ENCODE peak calls at places on chromosomes 4 and X, in five cellular contexts. A, H, B, K and F are unnamed samples.

GRCh38 chr4:24551492-24552330 is 32.6 kb downstream of the DHX15 start:
- DNase-seq in A (peak), H (no peak), B (no peak), K (no peak), F (no peak)

GRCh38 chr4:95288552-95288951 is 260.2 kb downstream of the UNC5C start:
- DNase-seq in A (no peak), H (no peak), B (no peak), K (no peak), F (no peak)

GRCh38 chr4:87152310-87153061 is 67.9 kb downstream of the KLHL8 start:
- DNase-seq in A (no peak), H (no peak), B (no peak), K (no peak), F (no peak)

GRCh38 chrX:24339911-24340310 is 20.5 kb upstream of the SUPT20HL1 start:
- DNase-seq in A (no peak), H (no peak), B (no peak), K (no peak), F (no peak)

GRCh38 chr4:47913858-47914218 is 545 bp downstream of the NFXL1 start:
- DNase-seq in A (peak), H (no peak), B (peak), K (peak), F (peak)

GRCh38 chr4:1469043-1469442 is 62.8 kb upstream of the NKX1-1 start:
- DNase-seq in A (no peak), H (no peak), B (no peak), K (no peak), F (no peak)

GRCh38 chr4:74529284-74530041 is 84.5 kb downstream of the AREG start:
- DNase-seq in A (no peak), H (no peak), B (no peak), K (no peak), F (no peak)

GRCh38 chrX:73267979-73268378 is 53.3 kb upstream of the NAP1L2 start:
- DNase-seq in A (no peak), H (no peak), B (no peak), K (no peak), F (no peak)

GRCh38 chrX:115940888-115941332 is 229.6 kb upstream of the AGTR2 start:
- DNase-seq in A (peak), H (peak), B (peak), K (peak), F (peak)

GRCh38 chr4:87975466-87975865 is at the start of gene SPP1:
- DNase-seq in A (no peak), H (no peak), B (peak), K (no peak), F (peak)

GRCh38 chr4:48970471-48970921 is 15.6 kb upstream of the CWH43 start:
- DNase-seq in A (no peak), H (no peak), B (no peak), K (no peak), F (no peak)

GRCh38 chr4:37439809-37440518 is 195.4 kb downstream of the NWD2 start:
- DNase-seq in A (no peak), H (no peak), B (no peak), K (no peak), F (no peak)

GRCh38 chr4:71540749-71541269 is 202.0 kb downstream of the SLC4A4 start:
- DNase-seq in A (no peak), H (no peak), B (no peak), K (no peak), F (no peak)

GRCh38 chrX:31423575-31424284 is 351.9 kb upstream of the FTHL17 start:
- DNase-seq in A (peak), H (no peak), B (peak), K (peak), F (peak)

GRCh38 chr4:38759077-38759789 is 23.6 kb downstream of the TLR10 start:
- DNase-seq in A (peak), H (peak), B (peak), K (peak), F (peak)

GRCh38 chr4:109406337-109406931 is 27.2 kb upstream of the SEC24B start:
- DNase-seq in A (peak), H (no peak), B (peak), K (no peak), F (peak)

GRCh38 chr4:70715097-70715496 is 6.7 kb upstream of the RUFY3 start:
- DNase-seq in A (no peak), H (no peak), B (no peak), K (no peak), F (no peak)

GRCh38 chr4:94298725-94299252 is 43.8 kb downstream of the HPGDS start:
- DNase-seq in A (peak), H (no peak), B (peak), K (no peak), F (no peak)

GRCh38 chr4:183335369-183335940 is 13.2 kb upstream of the CLDN24 start:
- DNase-seq in A (peak), H (no peak), B (peak), K (no peak), F (peak)

GRCh38 chr4:177455591-177455990 is 13.4 kb upstream of the AGA start:
- DNase-seq in A (peak), H (no peak), B (no peak), K (no peak), F (no peak)

GRCh38 chr4:151228196-151229119 is 48.5 kb upstream of the PRSS48 start:
- DNase-seq in A (no peak), H (no peak), B (no peak), K (no peak), F (no peak)

GRCh38 chrX:24100713-24101112 is 46.0 kb downstream of the EIF2S3 start:
- DNase-seq in A (peak), H (no peak), B (no peak), K (no peak), F (no peak)

GRCh38 chr4:25903905-25904747 is 9.9 kb upstream of the SMIM20 start:
- DNase-seq in A (no peak), H (no peak), B (no peak), K (no peak), F (no peak)

GRCh38 chrX:10288400-10288799 is 131.6 kb downstream of the CLCN4 start:
- DNase-seq in A (no peak), H (no peak), B (no peak), K (no peak), F (no peak)

GRCh38 chr4:181582595-181582994 is 660.6 kb upstream of the TENM3 start:
- DNase-seq in A (peak), H (no peak), B (no peak), K (no peak), F (no peak)

GRCh38 chr4:184845367-184846011 is 19.7 kb upstream of the ACSL1 start:
- DNase-seq in A (no peak), H (no peak), B (peak), K (no peak), F (no peak)

GRCh38 chr4:124727331-124727730 is 14.8 kb upstream of the ANKRD50 start:
- DNase-seq in A (no peak), H (no peak), B (no peak), K (no peak), F (no peak)

GRCh38 chrX:138791551-138791950 is 80.0 kb upstream of the FGF13 start:
- DNase-seq in A (no peak), H (no peak), B (no peak), K (no peak), F (no peak)

GRCh38 chrX:21509912-21510311 is 135.7 kb downstream of the CNKSR2 start:
- DNase-seq in A (no peak), H (no peak), B (no peak), K (no peak), F (no peak)

GRCh38 chr4:84814100-84814750 is 152.3 kb downstream of the WDFY3 start:
- DNase-seq in A (peak), H (no peak), B (peak), K (no peak), F (peak)

GRCh38 chr4:174794706-174795105 is 34.3 kb downstream of the GLRA3 start:
- DNase-seq in A (no peak), H (no peak), B (no peak), K (no peak), F (no peak)

GRCh38 chrX:96563663-96564062 is 121.0 kb upstream of the DIAPH2 start:
- DNase-seq in A (no peak), H (no peak), B (no peak), K (no peak), F (peak)

GRCh38 chrX:106670631-106671030 is 55.9 kb upstream of the RNF128 start:
- DNase-seq in A (no peak), H (no peak), B (no peak), K (no peak), F (no peak)

GRCh38 chr4:45554423-45554822 is 569.4 kb downstream of the GABRG1 start:
- DNase-seq in A (no peak), H (no peak), B (no peak), K (no peak), F (no peak)

DNA sequence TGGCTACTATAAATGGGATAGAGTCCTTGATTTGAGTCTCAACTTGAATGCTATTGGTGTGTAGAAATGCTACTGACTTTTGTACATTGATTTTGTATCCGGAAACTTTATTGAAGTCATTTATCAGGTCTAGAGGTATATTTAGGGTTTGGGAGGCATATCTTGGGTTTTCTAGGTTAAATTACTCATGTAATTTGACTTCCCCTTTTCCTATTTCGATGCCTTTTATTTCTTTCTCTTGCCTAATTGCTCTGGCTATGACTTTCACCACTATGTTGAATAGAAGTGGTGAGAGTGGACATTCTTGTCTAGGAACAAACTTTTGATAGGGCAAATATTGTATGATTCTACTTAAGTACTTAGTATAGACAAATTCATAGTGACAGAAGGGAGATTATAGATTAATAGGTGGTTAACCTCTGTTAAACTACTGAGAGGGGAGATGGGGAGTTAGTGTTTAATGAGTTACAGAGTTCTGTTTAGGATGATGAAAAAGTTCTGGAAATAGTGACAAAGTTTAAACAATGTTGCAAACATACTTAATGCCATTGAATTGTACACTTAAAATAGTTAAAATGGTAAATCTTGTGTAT is 22.8 kb upstream of the HSPA4L start:
- DNase-seq in A (no peak), H (no peak), B (no peak), K (no peak), F (no peak)
- TF ChIP-seq KDM1A in A (no peak), H (no peak), B (no peak), K (no peak), F (no peak)

GRCh38 chr4:22190855-22191254 is 242.3 kb upstream of the KCNIP4 start:
- DNase-seq in A (no peak), H (no peak), B (no peak), K (no peak), F (no peak)

GRCh38 chr4:22187203-22187835 is 238.7 kb upstream of the KCNIP4 start:
- DNase-seq in A (no peak), H (no peak), B (no peak), K (no peak), F (no peak)

GRCh38 chr4:22192302-22192645 is 243.7 kb upstream of the KCNIP4 start:
- DNase-seq in A (no peak), H (no peak), B (no peak), K (no peak), F (no peak)

GRCh38 chr4:22191565-22192301 is 243.2 kb upstream of the KCNIP4 start:
- DNase-seq in A (no peak), H (no peak), B (no peak), K (peak), F (no peak)
- TF ChIP-seq KDM1A in A (no peak), H (no peak), B (no peak), K (no peak), F (no peak)

DNA sequence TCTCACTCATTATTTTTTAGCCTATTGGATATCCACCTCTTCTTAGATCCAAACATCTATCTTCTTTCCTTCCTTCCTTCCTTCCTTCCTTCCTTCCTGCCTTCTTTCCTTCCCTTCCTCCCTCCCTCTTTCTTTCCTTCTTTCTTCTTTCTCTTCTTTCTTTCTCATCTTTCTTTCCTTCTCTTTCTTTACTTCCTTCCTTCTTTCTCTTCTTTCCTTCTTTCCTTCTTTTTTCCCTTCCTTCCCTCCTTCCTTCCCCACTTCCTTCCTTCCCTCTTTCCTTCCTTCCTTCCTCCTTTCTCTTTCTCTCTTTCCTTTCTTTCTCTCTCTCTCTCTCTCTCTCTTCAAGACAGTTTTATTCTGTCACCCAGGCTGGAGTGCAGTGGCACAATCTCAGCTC is 1239.8 kb downstream of the PCDH7 start:
- DNase-seq in A (no peak), H (no peak), B (no peak), K (no peak), F (no peak)
- TF ChIP-seq KDM1A in A (no peak), H (no peak), B (no peak), K (no peak), F (no peak)

GRCh38 chr4:126661194-126661593 is 971.6 kb upstream of the INTU start:
- DNase-seq in A (peak), H (no peak), B (no peak), K (no peak), F (no peak)
- TF ChIP-seq KDM1A in A (no peak), H (no peak), B (no peak), K (no peak), F (no peak)

GRCh38 chr4:8150152-8151090 is 8.2 kb downstream of the ABLIM2 start:
- DNase-seq in A (no peak), H (no peak), B (no peak), K (no peak), F (peak)

GRCh38 chr4:8148159-8148558 is 10.5 kb downstream of the ABLIM2 start:
- DNase-seq in A (no peak), H (no peak), B (no peak), K (no peak), F (no peak)

GRCh38 chr4:8151165-8151650 is 7.4 kb downstream of the ABLIM2 start:
- DNase-seq in A (no peak), H (no peak), B (no peak), K (no peak), F (no peak)

GRCh38 chr4:8148785-8149435 is 9.7 kb downstream of the ABLIM2 start:
- DNase-seq in A (no peak), H (no peak), B (no peak), K (no peak), F (no peak)

DNA sequence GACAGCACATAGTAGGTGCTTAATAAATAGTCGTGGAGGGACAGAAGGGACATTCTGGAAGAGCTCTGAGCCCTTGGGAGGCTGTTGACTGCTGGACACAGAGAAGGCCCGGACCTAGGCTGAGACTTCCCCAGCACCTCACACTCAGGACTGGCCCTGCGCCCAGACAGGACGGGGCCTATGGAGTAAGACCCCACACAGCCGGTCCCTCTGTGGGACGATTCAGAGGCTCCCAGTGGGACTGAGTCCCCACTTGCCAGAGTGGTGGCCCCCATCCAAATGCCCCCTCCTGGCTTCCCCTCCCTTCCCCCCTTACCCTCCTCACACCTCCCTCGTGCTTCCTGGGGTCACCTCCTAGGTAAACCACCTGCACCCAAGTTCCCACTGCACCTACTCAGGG is 8.9 kb downstream of the ABLIM2 start:
- DNase-seq in A (no peak), H (no peak), B (no peak), K (no peak), F (no peak)
- TF ChIP-seq KDM1A in A (no peak), H (no peak), B (no peak), K (no peak), F (no peak)

DNA sequence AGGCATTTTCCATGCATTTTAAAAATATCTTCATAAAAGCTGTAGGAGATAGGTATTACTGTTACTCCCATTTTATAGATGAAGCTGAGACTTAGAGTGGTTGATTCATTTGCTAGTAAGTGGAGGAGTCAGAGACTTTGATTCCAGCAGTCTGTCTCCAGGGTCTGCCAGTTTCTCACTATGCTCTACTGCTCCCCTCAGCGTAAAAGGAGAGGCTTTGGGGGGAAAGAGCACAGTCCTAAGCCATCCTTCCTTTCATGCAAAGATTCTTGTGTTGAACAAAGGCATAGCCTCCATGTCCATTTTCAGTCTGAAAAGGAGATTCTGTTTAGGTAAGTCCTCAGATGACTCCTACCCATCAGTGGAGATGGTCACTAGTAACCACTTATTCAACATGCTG is 117.7 kb upstream of the TMEM150C start:
- DNase-seq in A (peak), H (no peak), B (no peak), K (no peak), F (no peak)
- TF ChIP-seq KDM1A in A (no peak), H (no peak), B (no peak), K (no peak), F (no peak)

GRCh38 chr4:10025230-10025806 is 4.0 kb upstream of the SLC2A9 start:
- DNase-seq in A (no peak), H (no peak), B (peak), K (no peak), F (no peak)
- TF ChIP-seq KDM1A in A (no peak), H (no peak), B (peak), K (no peak), F (no peak)

DNA sequence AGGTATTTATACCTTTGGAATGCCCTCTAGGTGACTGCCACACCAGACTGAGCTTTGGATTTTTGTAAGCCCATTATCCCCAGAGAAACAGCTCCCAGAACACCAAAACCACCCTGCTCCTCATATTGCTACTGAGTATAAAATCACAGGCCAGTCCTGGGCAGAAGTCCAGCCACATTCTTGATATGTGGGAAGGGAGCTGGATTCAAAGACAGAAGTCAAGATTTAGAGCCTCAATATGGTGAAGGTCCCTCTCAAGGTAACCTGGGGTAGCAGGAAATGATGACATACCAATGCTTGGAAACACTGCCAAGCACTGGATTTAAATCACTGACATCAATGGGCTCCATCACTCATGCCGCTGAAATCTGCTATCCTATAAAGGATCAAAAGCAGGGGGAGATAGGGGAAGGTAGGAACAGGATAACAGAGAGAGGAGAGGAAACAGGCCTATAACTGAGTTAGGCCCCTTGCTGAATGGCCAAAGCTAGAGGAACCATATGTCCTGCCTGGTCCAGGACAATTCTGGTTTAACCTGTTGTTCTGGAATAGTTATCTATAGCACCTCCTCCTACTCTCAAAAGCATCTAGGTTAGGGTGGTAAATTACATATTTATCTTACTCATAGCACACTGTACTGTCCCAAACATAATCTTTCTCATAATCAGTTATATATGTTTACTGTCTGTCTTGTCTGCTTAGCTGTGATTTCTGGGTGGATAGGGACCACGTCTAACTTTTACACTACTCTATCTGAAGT is 83.7 kb upstream of the NHS start:
- DNase-seq in A (no peak), H (no peak), B (no peak), K (no peak), F (no peak)
- TF ChIP-seq KDM1A in A (no peak), H (no peak), B (no peak), K (no peak), F (no peak)